ENCODE peak calls at places on chromosomes 11 and 22, in five cellular contexts. E is H9, O is mesenchymal stem cell, Z is neuronal stem cell, Y is mesendoderm. C is an unnamed sample.

GRCh38 chr22:36144886-36145541 is 15.5 kb downstream of the APOL3 start:
- DNase-seq in O (peak; percentile 81), Y (peak; percentile 90), E (peak; percentile 86), Z (peak; percentile 42), C (peak; percentile 69)

GRCh38 chr11:2559527-2560311 is 114.9 kb downstream of the KCNQ1 start:
- DNase-seq in Z (no peak), E (no peak), O (no peak), Y (no peak), C (no peak)

GRCh38 chr11:109946322-109946846 is 146.8 kb upstream of the ZC3H12C start:
- DNase-seq in O (peak; percentile 97), Z (peak; percentile 75), E (peak; percentile 81), Y (peak; percentile 94), C (peak; percentile 97)

GRCh38 chr11:35227551-35228341 is 88.8 kb downstream of the CD44 start:
- DNase-seq in O (peak; percentile 81), Y (no peak), Z (no peak), E (no peak), C (peak; percentile 55)

GRCh38 chr22:40463727-40464126 is 93.3 kb downstream of the SGSM3 start:
- DNase-seq in Z (no peak), E (no peak), Y (no peak), O (no peak), C (no peak)

GRCh38 chr11:17076517-17077239 is 789 bp downstream of the RPS13 start:
- DNase-seq in E (no peak), Y (peak; percentile 15), Z (no peak), O (peak; percentile 44), C (peak; percentile 2)

GRCh38 chr11:114773541-114774338 is 95.4 kb downstream of the NXPE2 start:
- DNase-seq in E (no peak), O (no peak), Z (no peak), Y (peak; percentile 77), C (no peak)

GRCh38 chr22:24033731-24034130 is 22.6 kb downstream of the CABIN1 start:
- DNase-seq in E (no peak), O (no peak), Z (no peak), Y (no peak), C (no peak)

GRCh38 chr11:79121351-79121750 is 319.5 kb downstream of the TENM4 start:
- DNase-seq in E (no peak), Y (no peak), Z (no peak), O (no peak), C (peak; percentile 19)

GRCh38 chr22:46537946-46538815 is 761 bp upstream of the CELSR1 start:
- DNase-seq in Y (peak; percentile 48), O (no peak), E (peak; percentile 61), Z (peak; percentile 41), C (peak; percentile 27)

GRCh38 chr11:122696662-122697061 is 41.1 kb downstream of the UBASH3B start:
- DNase-seq in E (no peak), Z (no peak), O (no peak), Y (no peak), C (no peak)

GRCh38 chr11:94652735-94653284 is 85.6 kb downstream of the PIWIL4 start:
- DNase-seq in Y (no peak), Z (no peak), O (no peak), E (peak; percentile 54), C (no peak)

GRCh38 chr22:24416095-24416494 is 11.3 kb upstream of the ADORA2A start:
- DNase-seq in Y (no peak), E (no peak), Z (no peak), O (no peak), C (no peak)

GRCh38 chr11:63635762-63636465 is 21.7 kb upstream of the PLAAT3 start:
- DNase-seq in E (peak; percentile 67), Z (peak; percentile 62), Y (peak; percentile 88), O (peak; percentile 71), C (peak; percentile 63)

GRCh38 chr11:120137187-120137610 is 714 bp downstream of the TRIM29 start:
- DNase-seq in Z (no peak), E (peak; percentile 23), Y (no peak), O (no peak), C (no peak)

GRCh38 chr11:10514210-10514609 is 26.8 kb downstream of the RNF141 start:
- DNase-seq in Z (no peak), O (peak; percentile 33), E (no peak), Y (no peak), C (peak; percentile 49)

GRCh38 chr11:64856382-64857227 is 12.2 kb upstream of the CDC42BPG start:
- DNase-seq in E (no peak), Z (no peak), O (peak; percentile 98), Y (peak; percentile 52), C (peak; percentile 85)

GRCh38 chr22:29393019-29393608 is 4.7 kb upstream of the AP1B1 start:
- DNase-seq in O (no peak), Y (no peak), E (peak; percentile 8), Z (no peak), C (no peak)

GRCh38 chr11:61332266-61332822 is 561 bp downstream of the DDB1 start:
- DNase-seq in Z (no peak), Y (peak; percentile 70), O (peak; percentile 71), E (no peak), C (peak; percentile 36)

GRCh38 chr11:86360775-86361395 is 13.8 kb upstream of the CCDC81 start:
- DNase-seq in Z (no peak), Y (peak; percentile 72), E (no peak), O (peak; percentile 63), C (peak; percentile 73)

GRCh38 chr11:128563942-128564641 is 23.3 kb downstream of the ETS1 start:
- DNase-seq in Z (no peak), O (no peak), Y (peak; percentile 64), E (no peak), C (no peak)

GRCh38 chr11:10495464-10495786 is 40.4 kb downstream of the AMPD3 start:
- DNase-seq in E (no peak), Y (no peak), O (no peak), Z (no peak), C (no peak)

GRCh38 chr22:48596111-48596860 is 1231.4 kb downstream of the BRD1 start:
- DNase-seq in E (no peak), Z (no peak), O (no peak), Y (no peak), C (no peak)

GRCh38 chr11:115290479-115291390 is 213.5 kb downstream of the CADM1 start:
- DNase-seq in Z (no peak), O (peak; percentile 17), Y (no peak), E (no peak), C (no peak)

GRCh38 chr11:61657566-61657965 is 22.6 kb upstream of the DAGLA start:
- DNase-seq in Y (no peak), E (no peak), Z (no peak), O (no peak), C (no peak)

GRCh38 chr11:46003647-46004046 is 81.2 kb downstream of the LARGE2 start:
- DNase-seq in Z (no peak), Y (peak; percentile 28), O (no peak), E (no peak), C (peak; percentile 31)

GRCh38 chr11:119416606-119417580 is 6.1 kb downstream of the THY1 start:
- DNase-seq in E (peak; percentile 63), O (no peak), Z (no peak), Y (peak; percentile 59), C (peak; percentile 59)

GRCh38 chr11:134654161-134654915 is 242.3 kb upstream of the B3GAT1 start:
- DNase-seq in O (no peak), Z (no peak), Y (no peak), E (peak; percentile 34), C (no peak)

GRCh38 chr11:1517117-1518005 is 30.8 kb upstream of the MOB2 start:
- DNase-seq in O (no peak), E (no peak), Z (no peak), Y (no peak), C (no peak)

GRCh38 chr11:1548221-1549070 is 23.6 kb downstream of the DUSP8 start:
- DNase-seq in E (peak; percentile 83), Y (peak; percentile 56), Z (no peak), O (peak; percentile 78), C (peak; percentile 42)

GRCh38 chr22:35742342-35743100 is 24.8 kb downstream of the APOL5 start:
- DNase-seq in Z (no peak), Y (peak; percentile 48), O (peak; percentile 80), E (no peak), C (peak; percentile 81)

GRCh38 chr11:32434387-32435151 is 770 bp downstream of the WT1 start:
- DNase-seq in Y (peak; percentile 79), Z (no peak), E (peak; percentile 67), O (no peak), C (no peak)

GRCh38 chr11:130585545-130585944 is 137.1 kb downstream of the ADAMTS15 start:
- DNase-seq in Z (no peak), O (no peak), Y (peak; percentile 28), E (no peak), C (no peak)

GRCh38 chr11:86230196-86230813 is 14.2 kb upstream of the EED start:
- DNase-seq in Z (no peak), Y (peak; percentile 40), E (no peak), O (no peak), C (no peak)

GRCh38 chr22:50627914-50628542 is at the start of gene ARSA:
- DNase-seq in Z (peak; percentile 82), E (peak; percentile 86), Y (peak; percentile 86), O (peak; percentile 86), C (peak; percentile 81)
- H3K23ac ChIP-seq in Z (peak within 1 kb of the TSS; percentile 93), E (no peak within 1 kb of the TSS), Y (no peak within 1 kb of the TSS), O (peak within 1 kb of the TSS; percentile 84), C (peak within 1 kb of the TSS; percentile 92)

GRCh38 chr22:37771081-37771480 is 36.7 kb upstream of the GCAT start:
- DNase-seq in Y (no peak), O (no peak), E (no peak), Z (no peak), C (no peak)
- H3K23ac ChIP-seq in Y (no peak overlapping the region), O (no peak overlapping the region), E (no peak overlapping the region), Z (no peak overlapping the region), C (no peak overlapping the region)

GRCh38 chr11:72534859-72535547 is 100.7 kb upstream of the CLPB start:
- DNase-seq in E (peak; percentile 55), Y (peak; percentile 89), Z (no peak), O (peak; percentile 7), C (no peak)
- H3K23ac ChIP-seq in E (no peak overlapping the region), Y (no peak overlapping the region), Z (no peak overlapping the region), O (no peak overlapping the region), C (no peak overlapping the region)

DNA sequence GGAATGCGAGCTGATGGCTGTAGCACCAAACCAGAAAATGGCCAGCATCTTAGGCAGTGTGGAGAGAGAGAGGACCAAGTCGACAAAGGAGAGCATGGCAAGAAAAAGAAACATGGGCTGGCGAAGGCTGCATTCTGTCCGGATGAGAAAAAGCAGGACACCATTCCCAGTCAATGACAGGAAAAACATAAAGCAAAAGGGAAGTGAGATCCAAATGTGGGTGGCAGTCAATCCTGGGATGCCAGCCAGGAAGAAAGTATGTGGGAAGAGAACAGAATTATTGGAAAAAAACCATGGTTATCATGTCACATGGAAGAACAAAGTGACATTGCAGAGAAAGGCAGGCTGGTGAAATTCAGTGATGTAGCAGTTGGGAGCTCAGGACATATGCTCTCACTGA is 36.9 kb upstream of the OR56A1 start:
- DNase-seq in O (no peak), E (no peak), Z (no peak), Y (no peak), C (no peak)
- H3K23ac ChIP-seq in O (no peak overlapping the region), E (no peak overlapping the region), Z (no peak overlapping the region), Y (no peak overlapping the region), C (no peak overlapping the region)

DNA sequence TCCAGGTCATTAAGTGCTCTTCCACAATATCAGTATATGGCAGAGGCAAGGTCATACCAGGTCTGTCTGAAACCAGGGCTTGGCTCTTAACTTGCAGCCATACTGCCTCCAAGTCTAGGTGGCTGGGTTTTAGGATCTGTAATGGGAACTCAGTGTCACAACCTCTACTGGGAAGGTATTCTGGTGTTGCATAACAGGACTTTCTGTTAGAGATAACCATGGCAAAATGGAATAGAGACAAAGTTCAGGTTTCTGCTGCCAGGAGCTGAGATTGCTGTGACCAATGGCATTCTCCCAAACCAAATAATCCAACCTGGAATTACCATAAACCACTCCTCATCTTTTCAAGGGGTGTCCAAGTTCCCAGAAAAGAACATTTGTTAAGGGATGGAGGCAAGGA is 6.8 kb upstream of the SAA1 start:
- DNase-seq in O (no peak), E (no peak), Y (no peak), Z (no peak), C (no peak)
- H3K23ac ChIP-seq in O (no peak overlapping the region), E (no peak overlapping the region), Y (no peak overlapping the region), Z (no peak overlapping the region), C (no peak overlapping the region)

C was measured in IMR-90.